ENCODE peak calls at places on chromosomes 13 and 19, in four cellular contexts. Q is HepG2, H is WTC11, J is K562. Z is an unnamed sample.

GRCh38 chr13:77207943-77208342 is 119.0 kb downstream of the MYCBP2 start:
- DNase-seq in Q (no peak), H (no peak), J (no peak), Z (no peak)

GRCh38 chr19:49848938-49849337 is 2.0 kb upstream of the PTOV1 start:
- DNase-seq in Q (no peak), H (no peak), J (peak), Z (no peak)

GRCh38 chr19:14081797-14082674 is 3.5 kb downstream of the C19orf67 start:
- DNase-seq in Q (no peak), H (no peak), J (peak), Z (no peak)

GRCh38 chr13:64992314-64992713 is 2237.8 kb downstream of the PCDH9 start:
- DNase-seq in Q (no peak), H (no peak), J (no peak), Z (no peak)

GRCh38 chr13:94829201-94829600 is 116.9 kb upstream of the SOX21 start:
- DNase-seq in Q (no peak), H (no peak), J (no peak), Z (no peak)

GRCh38 chr19:1651061-1651547 is 1.3 kb downstream of the TCF3 start:
- DNase-seq in Q (no peak), H (peak), J (peak), Z (no peak)

GRCh38 chr13:29935309-29935981 is 85.0 kb upstream of the UBL3 start:
- DNase-seq in Q (no peak), H (no peak), J (no peak), Z (no peak)

GRCh38 chr13:51874651-51875050 is 12.9 kb downstream of the CCDC70 start:
- DNase-seq in Q (no peak), H (no peak), J (no peak), Z (no peak)

GRCh38 chr13:108342369-108343289 is 73.1 kb downstream of the TNFSF13B start:
- DNase-seq in Q (peak), H (no peak), J (peak), Z (no peak)

GRCh38 chr13:36548129-36548528 is 115.8 kb downstream of the CCNA1 start:
- DNase-seq in Q (no peak), H (no peak), J (no peak), Z (no peak)

GRCh38 chr19:17836530-17836929 is 11.3 kb downstream of the JAK3 start:
- DNase-seq in Q (no peak), H (no peak), J (no peak), Z (no peak)

GRCh38 chr13:93169980-93170379 is 56.6 kb upstream of the GPC6 start:
- DNase-seq in Q (peak), H (no peak), J (no peak), Z (no peak)

GRCh38 chr19:47241919-47242644 is 11.1 kb upstream of the BBC3 start:
- DNase-seq in Q (no peak), H (no peak), J (no peak), Z (no peak)

GRCh38 chr19:51735759-51736449 is 12.1 kb upstream of the HAS1 start:
- DNase-seq in Q (no peak), H (no peak), J (peak), Z (no peak)

GRCh38 chr13:73404581-73404980 is 345.8 kb downstream of the KLF5 start:
- DNase-seq in Q (no peak), H (no peak), J (no peak), Z (no peak)

GRCh38 chr13:23608704-23609413 is 38.6 kb downstream of the TNFRSF19 start:
- DNase-seq in Q (peak), H (no peak), J (no peak), Z (no peak)

GRCh38 chr13:112905086-112905485 is 63.9 kb upstream of the MCF2L start:
- DNase-seq in Q (no peak), H (no peak), J (no peak), Z (no peak)

GRCh38 chr13:103288114-103288513 is 221.9 kb upstream of the SLC10A2 start:
- DNase-seq in Q (no peak), H (no peak), J (no peak), Z (no peak)

GRCh38 chr13:107811233-107811632 is 404.1 kb downstream of the LIG4 start:
- DNase-seq in Q (no peak), H (no peak), J (no peak), Z (no peak)

GRCh38 chr13:48038763-48039162 is 1.2 kb downstream of the NUDT15 start:
- DNase-seq in Q (no peak), H (no peak), J (no peak), Z (no peak)
- TF ChIP-seq ELF4 in Q (no peak), H (no peak), J (no peak), Z (no peak)

DNA sequence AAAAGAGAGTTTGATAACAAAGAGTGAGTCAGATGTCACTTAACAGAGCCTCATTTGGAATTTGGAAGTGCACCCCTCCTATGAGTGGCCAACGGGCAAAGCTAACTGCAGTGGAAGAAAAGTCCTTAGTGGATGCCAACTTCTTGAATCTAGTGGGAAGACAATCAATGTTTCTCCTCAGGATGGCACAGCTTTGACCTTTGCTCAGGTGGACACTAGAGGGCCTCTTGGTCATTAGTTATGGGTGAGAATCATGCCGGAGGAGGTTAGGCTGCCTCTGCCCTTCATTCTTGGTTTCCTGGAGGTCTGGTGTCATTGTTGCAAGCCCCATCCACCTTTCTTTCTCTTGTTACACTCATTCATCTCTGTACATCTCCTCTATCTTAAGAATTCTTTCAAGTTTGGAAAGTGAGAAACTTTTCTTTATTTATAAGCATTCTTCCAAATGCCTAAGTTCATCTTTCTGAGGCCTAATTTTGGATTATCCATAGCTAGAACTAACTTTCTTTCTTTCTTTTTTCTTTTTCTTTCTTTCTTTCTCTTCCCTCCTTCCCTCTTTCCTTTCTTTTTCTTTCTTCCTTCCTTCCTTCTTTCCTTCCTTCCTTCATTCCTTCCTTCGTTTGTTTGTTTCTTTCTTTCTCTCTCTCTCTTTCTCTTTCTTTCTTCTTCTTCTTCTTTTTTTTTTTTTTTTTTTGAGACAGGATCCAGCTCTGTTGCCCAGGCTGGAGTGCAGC is 327.2 kb upstream of the TSHZ3 start:
- DNase-seq in Q (no peak), H (peak), J (peak), Z (no peak)
- TF ChIP-seq ELF4 in Q (no peak), H (no peak), J (no peak), Z (no peak)

DNA sequence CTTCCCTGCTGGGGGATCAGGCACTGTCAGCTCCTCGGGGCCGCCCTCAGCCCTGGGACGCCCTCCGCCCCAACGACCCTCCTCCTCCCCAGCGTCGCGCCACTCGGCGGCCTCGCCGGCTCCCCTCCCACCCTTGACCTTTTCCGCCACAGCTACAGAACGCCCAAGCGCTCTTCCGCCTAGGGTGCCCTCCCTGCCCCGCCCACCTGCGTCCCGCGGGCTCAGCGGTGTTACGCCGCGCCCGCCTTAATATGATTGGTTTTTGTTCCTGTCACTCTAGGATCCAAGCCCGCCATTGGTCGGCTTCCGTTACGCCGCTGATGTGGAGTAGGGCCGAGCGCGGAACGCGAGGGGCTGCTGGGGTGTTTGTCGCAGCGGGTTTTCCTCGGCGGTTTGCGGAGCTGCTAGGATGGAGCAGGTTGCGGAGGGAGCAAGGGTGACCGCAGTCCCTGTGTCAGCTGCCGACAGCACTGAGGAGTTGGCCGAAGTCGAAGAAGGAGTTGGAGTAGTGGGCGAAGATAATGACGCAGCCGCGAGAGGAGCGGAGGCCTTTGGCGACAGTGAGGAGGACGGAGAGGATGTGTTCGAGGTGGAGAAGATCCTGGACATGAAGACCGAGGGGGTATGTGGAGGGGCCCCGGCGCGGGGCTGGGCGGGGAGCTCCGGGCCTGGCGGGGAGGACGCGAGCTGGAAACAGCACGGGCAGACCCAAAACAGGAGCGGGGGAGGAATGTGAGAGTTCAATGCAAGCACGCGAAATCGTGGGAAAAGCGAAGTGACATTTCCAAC is at the start of gene MPHOSPH8:
- DNase-seq in Q (peak), H (peak), J (peak), Z (peak)
- TF ChIP-seq ELF4 in Q (peak), H (no peak), J (no peak), Z (no peak)

GRCh38 chr13:114282143-114282685 is 813 bp downstream of the UPF3A start:
- DNase-seq in Q (peak), H (peak), J (peak), Z (peak)
- TF ChIP-seq ELF4 in Q (no peak), H (no peak), J (no peak), Z (no peak)

DNA sequence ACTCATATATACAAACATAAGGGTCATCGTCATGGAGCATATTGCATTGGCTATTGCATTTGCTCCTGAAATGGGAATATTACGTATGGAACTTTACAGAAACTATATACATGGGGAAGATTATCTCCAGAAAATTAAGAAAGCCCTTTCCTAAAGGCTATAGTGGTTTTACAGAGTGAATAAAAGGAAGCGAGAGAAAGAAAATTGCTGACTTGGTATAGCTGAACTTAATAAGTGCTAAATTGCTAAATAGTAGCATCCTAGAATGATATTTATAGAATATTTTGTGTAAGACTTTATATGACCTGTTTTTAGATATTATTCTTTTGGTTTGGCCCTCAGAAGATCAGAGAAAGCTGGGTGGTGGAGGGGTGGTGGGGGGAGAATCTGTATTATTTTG is 114.6 kb downstream of the FLT1 start:
- DNase-seq in Q (no peak), H (no peak), J (no peak), Z (no peak)
- TF ChIP-seq ELF4 in Q (no peak), H (no peak), J (no peak), Z (no peak)

DNA sequence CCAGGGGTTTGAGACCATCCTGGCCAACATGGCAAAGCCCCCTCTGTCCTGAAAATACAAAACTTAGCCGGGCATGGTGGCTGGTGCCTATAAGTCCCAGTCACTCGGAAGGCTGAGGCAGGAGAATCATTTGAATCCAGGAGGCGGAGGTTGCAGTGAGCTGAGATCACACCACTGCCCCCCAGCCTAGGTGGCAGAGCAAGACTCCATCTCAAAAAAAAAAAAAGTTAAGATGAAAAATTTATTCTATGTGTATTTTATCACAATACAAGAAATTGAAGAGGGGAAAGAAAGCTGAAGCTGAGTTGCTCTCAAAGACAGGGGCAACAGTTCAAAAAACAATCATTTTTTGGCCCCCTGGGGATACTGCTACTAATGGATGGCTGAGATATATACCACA is 31.1 kb downstream of the INSR start:
- DNase-seq in Q (no peak), H (no peak), J (no peak), Z (no peak)
- TF ChIP-seq ELF4 in Q (no peak), H (no peak), J (no peak), Z (no peak)

GRCh38 chr13:42380420-42381164 is 108.6 kb downstream of the AKAP11 start:
- DNase-seq in Q (no peak), H (no peak), J (no peak), Z (no peak)

GRCh38 chr13:42378383-42378780 is 106.4 kb downstream of the AKAP11 start:
- DNase-seq in Q (no peak), H (no peak), J (no peak), Z (no peak)

GRCh38 chr13:42377640-42378382 is 105.9 kb downstream of the AKAP11 start:
- DNase-seq in Q (no peak), H (no peak), J (no peak), Z (no peak)

GRCh38 chr13:42381165-42381425 is 109.1 kb downstream of the AKAP11 start:
- DNase-seq in Q (no peak), H (no peak), J (no peak), Z (no peak)

GRCh38 chr13:42379241-42379640 is 107.3 kb downstream of the AKAP11 start:
- DNase-seq in Q (no peak), H (no peak), J (no peak), Z (no peak)
- TF ChIP-seq ELF4 in Q (no peak), H (no peak), J (no peak), Z (no peak)

GRCh38 chr19:33189453-33189852 is 4.7 kb upstream of the LRP3 start:
- DNase-seq in Q (no peak), H (no peak), J (no peak), Z (no peak)

GRCh38 chr19:33192010-33192409 is 2.1 kb upstream of the LRP3 start:
- DNase-seq in Q (no peak), H (peak), J (no peak), Z (no peak)

GRCh38 chr19:33191501-33191900 is 2.6 kb upstream of the LRP3 start:
- DNase-seq in Q (no peak), H (no peak), J (no peak), Z (no peak)

GRCh38 chr19:33186835-33187540 is 7.1 kb upstream of the LRP3 start:
- DNase-seq in Q (no peak), H (peak), J (no peak), Z (no peak)

GRCh38 chr19:33186431-33186830 is 7.7 kb upstream of the LRP3 start:
- DNase-seq in Q (no peak), H (no peak), J (no peak), Z (no peak)
- TF ChIP-seq ELF4 in Q (no peak), H (no peak), J (no peak), Z (no peak)

Z was measured in HEK293T.